ENCODE peak calls at places on chromosomes 12 and 14, in seven cellular contexts. C, E, B, U, D, H and R are unnamed samples.

GRCh38 chr14:105026789-105027563 is 6.1 kb upstream of the CDCA4 start:
- DNase-seq in C (peak; percentile 58), E (peak; percentile 71), B (peak; percentile 58), U (no peak), D (no peak), H (no peak), R (peak; percentile 37)

GRCh38 chr12:15779925-15780324 is 9.3 kb downstream of the EPS8 start:
- DNase-seq in C (no peak), E (peak; percentile 2), B (no peak), U (no peak), D (no peak), H (no peak), R (no peak)

GRCh38 chr12:49552425-49552824 is 13.6 kb downstream of the KCNH3 start:
- DNase-seq in C (no peak), E (no peak), B (no peak), U (no peak), D (no peak), H (no peak), R (no peak)

GRCh38 chr12:121795029-121795977 is 1.8 kb upstream of the RHOF start:
- DNase-seq in C (peak; percentile 89), E (peak; percentile 70), B (peak; percentile 73), U (peak; percentile 95), D (peak; percentile 96), H (peak; percentile 70), R (peak; percentile 92)

GRCh38 chr12:23084236-23084995 is 459.4 kb downstream of the ETNK1 start:
- DNase-seq in C (peak; percentile 69), E (peak; percentile 99), B (peak; percentile 94), U (no peak), D (no peak), H (peak; percentile 63), R (peak; percentile 69)

GRCh38 chr14:103740991-103741689 is 25.5 kb downstream of the ZFYVE21 start:
- DNase-seq in C (peak; percentile 62), E (peak; percentile 36), B (peak; percentile 13), U (peak; percentile 76), D (no peak), H (no peak), R (peak; percentile 57)

GRCh38 chr14:39419272-39419671 is 13.0 kb downstream of the FBXO33 start:
- DNase-seq in C (no peak), E (no peak), B (no peak), U (no peak), D (no peak), H (no peak), R (no peak)

GRCh38 chr14:91369628-91370445 is 47.8 kb downstream of the CCDC88C start:
- DNase-seq in C (no peak), E (no peak), B (no peak), U (no peak), D (no peak), H (no peak), R (no peak)

GRCh38 chr12:113152835-113153814 is 3.6 kb downstream of the CFAP73 start:
- DNase-seq in C (peak; percentile 76), E (peak; percentile 73), B (peak; percentile 45), U (peak; percentile 65), D (peak; percentile 90), H (no peak), R (peak; percentile 75)
- TF ChIP-seq CTCF in C (peak; percentile 42), E (peak; percentile 36), B (peak; percentile 59), U (no peak), D (peak; percentile 19), H (peak; percentile 72), R (peak; percentile 43)

DNA sequence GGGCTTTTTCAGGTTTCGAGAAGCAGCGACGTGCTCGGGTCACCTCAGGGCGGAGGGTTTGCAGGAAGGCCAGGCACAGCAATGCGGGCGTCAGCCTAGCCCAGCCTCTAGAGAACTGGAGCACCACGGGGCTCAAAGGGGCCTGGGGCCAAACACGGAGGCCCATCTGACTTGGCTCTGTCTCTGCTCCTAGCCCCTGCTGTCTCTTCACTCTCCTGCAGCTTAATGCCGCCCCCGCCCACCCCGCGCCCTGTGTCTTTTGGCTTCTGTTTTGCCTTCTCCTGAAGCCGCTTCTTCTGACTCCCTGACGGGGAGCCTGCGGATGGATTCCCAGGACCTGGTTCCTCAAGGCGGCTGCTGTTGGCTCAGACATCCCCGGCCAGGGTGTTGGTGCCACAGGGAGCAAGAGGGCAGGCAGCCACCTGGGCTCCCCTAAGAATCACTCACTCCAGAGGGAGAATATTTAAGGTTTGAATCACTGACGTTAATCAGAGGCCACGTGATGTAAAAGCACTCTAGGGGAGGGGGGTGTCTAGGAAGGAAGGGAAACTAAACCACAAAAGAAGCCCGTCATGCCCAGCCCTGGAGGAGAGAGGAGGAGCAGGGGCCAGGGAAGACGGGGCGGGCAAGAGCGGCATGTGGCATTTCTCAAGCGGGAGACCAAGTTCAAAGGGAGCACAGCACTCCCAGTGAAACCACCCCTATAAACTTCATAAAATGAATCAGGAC is 36.9 kb upstream of the PRMT8 start:
- DNase-seq in C (peak; percentile 2), E (peak; percentile 84), B (peak; percentile 43), U (no peak), D (no peak), H (peak; percentile 98), R (peak; percentile 16)
- H3K4me3 ChIP-seq in C (no peak overlapping the region), E (no peak overlapping the region), B (no peak overlapping the region), U (no peak overlapping the region), D (no peak overlapping the region), H (no peak overlapping the region), R (no peak overlapping the region)

GRCh38 chr12:31310488-31310887 is 15.5 kb downstream of the SINHCAF start:
- DNase-seq in C (no peak), E (no peak), B (no peak), U (no peak), D (no peak), H (no peak), R (no peak)

GRCh38 chr12:31315089-31315725 is 10.7 kb downstream of the SINHCAF start:
- DNase-seq in C (peak; percentile 16), E (peak; percentile 14), B (no peak), U (no peak), D (no peak), H (no peak), R (no peak)

GRCh38 chr12:31309279-31309678 is 16.7 kb downstream of the SINHCAF start:
- DNase-seq in C (no peak), E (no peak), B (no peak), U (no peak), D (no peak), H (no peak), R (no peak)

GRCh38 chr12:31308116-31308515 is 17.8 kb downstream of the SINHCAF start:
- DNase-seq in C (no peak), E (no peak), B (no peak), U (no peak), D (no peak), H (no peak), R (no peak)

DNA sequence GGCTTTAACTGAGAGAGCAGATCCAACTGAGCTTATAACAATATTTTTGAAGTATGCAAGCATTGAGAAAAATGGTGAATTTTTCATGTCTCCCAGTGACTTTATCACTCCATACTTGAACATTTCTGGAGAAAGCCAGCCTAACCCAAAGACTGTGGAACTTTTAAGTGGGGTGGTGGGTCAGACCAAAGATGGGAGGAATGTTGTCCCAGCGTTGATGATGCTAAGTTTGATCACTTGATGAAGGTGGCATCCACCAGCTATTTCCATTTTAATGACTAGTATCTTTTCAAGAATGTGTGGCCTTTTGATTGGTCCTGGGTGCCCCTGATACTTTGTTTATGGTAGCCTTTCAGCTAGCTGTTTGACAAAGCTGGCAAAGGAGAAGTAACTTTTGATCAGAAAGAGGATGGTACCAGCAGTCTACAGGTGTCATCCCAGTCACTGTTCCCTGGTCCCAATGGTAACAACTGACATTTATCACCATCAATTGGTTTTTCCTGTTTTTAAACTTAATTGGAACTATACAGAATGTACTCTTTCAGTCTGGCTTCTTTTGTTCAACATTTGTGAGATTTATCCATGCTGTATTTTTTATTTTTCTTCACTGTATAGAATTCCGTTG is 14.2 kb downstream of the SINHCAF start:
- DNase-seq in C (no peak), E (no peak), B (no peak), U (no peak), D (no peak), H (no peak), R (no peak)
- TF ChIP-seq CTCF in C (no peak), E (no peak), B (no peak), U (no peak), D (no peak), H (no peak), R (no peak)

DNA sequence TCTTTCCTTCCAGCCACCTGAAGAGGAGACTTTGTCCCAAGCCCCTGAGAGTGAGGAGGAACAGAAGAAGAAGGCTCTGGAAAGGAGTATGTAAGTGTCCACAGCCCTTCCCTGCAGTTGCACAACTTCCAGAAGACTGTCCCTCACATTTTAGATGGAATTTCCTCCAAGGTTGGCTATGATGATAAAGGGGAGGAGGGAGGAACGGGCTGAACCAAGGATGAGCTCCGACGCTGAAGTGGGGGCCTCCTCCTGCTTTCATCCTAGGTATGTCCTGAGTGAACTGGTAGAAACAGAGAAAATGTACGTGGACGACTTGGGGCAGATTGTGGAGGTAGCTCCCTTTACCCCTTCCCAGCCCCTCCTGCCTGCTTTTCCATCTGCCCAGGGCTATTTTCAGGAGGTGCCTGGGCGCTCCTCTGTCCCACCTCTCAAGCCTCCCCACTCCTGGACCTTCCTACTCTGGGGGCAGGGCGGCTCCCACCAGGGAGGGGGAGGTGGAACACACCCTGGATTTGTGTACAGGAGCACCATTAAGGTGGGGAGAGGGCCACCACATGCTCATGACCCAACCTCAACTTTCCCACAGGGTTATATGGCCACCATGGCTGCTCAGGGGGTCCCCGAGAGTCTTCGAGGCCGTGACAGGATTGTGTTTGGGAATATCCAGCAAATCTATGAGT is 2.3 kb downstream of the ARHGEF25 start:
- DNase-seq in C (no peak), E (no peak), B (no peak), U (no peak), D (no peak), H (no peak), R (no peak)
- H3K4me3 ChIP-seq in C (no peak overlapping the region), E (no peak overlapping the region), B (no peak overlapping the region), U (no peak overlapping the region), D (no peak overlapping the region), H (no peak overlapping the region), R (no peak overlapping the region)